ENCODE peak calls at places on chromosomes 3 and 15, in four cellular contexts. A is HepG2, N is SK-N-SH, T is HCT116. M is an unnamed sample.

GRCh38 chr3:38519000-38519399 is 22.9 kb downstream of the EXOG start:
- DNase-seq in A (no peak), N (no peak), T (no peak), M (no peak)

GRCh38 chr3:51269466-51269865 is 115.6 kb upstream of the MANF start:
- DNase-seq in A (no peak), N (no peak), T (no peak), M (peak)

GRCh38 chr3:119783255-119783654 is 1.4 kb downstream of the NR1I2 start:
- DNase-seq in A (no peak), N (no peak), T (no peak), M (no peak)

GRCh38 chr15:27222479-27222878 is 251.5 kb downstream of the GABRG3 start:
- DNase-seq in A (no peak), N (no peak), T (no peak), M (no peak)

GRCh38 chr15:64267331-64267973 is 88.5 kb downstream of the CSNK1G1 start:
- DNase-seq in A (no peak), N (no peak), T (no peak), M (no peak)

GRCh38 chr3:192851821-192852352 is 65.8 kb downstream of the MB21D2 start:
- DNase-seq in A (peak), N (peak), T (peak), M (peak)

GRCh38 chr3:13780432-13781173 is 99.3 kb downstream of the WNT7A start:
- DNase-seq in A (no peak), N (no peak), T (no peak), M (no peak)

GRCh38 chr3:132661120-132661519 is 991 bp downstream of the UBA5 start:
- DNase-seq in A (no peak), N (no peak), T (no peak), M (no peak)

GRCh38 chr3:153422314-153422713 is 260.3 kb downstream of the RAP2B start:
- DNase-seq in A (no peak), N (no peak), T (no peak), M (no peak)

GRCh38 chr15:74301583-74302374 is 65.7 kb downstream of the CCDC33 start:
- DNase-seq in A (no peak), N (no peak), T (no peak), M (no peak)

GRCh38 chr15:74303741-74304309 is 63.6 kb downstream of the CYP11A1 start:
- DNase-seq in A (no peak), N (no peak), T (no peak), M (no peak)

GRCh38 chr15:74297867-74298266 is 61.7 kb downstream of the CCDC33 start:
- DNase-seq in A (no peak), N (no peak), T (no peak), M (no peak)

GRCh38 chr15:74302821-74303359 is 64.6 kb downstream of the CYP11A1 start:
- DNase-seq in A (peak), N (peak), T (no peak), M (peak)

DNA sequence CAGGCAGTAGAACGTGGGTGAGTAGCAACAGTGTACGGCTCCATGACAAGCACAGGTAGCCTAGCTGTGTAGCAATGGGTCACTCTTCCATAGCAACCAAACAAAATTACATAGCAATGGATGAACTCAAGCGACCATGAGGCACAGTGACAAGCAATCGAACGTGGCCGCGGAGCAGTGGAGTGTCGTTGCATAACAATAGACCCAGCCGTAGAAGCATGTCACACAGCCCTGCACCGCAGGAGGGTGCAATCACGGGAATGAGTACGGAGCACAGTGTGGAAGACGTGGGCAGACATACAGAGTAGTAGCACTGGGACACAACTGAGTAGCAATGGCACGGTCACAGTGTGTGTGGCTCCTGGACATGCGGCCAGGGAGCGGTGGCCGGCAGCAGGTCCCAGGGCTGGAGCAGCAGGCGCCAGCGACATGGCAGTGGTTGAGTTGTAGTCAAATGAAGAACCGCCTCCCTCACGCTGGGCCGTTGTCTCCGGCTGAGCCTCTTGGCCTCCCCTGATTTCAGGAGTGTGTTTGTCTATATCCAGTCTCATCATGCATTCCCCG is 64.0 kb downstream of the CCDC33 start:
- DNase-seq in A (no peak), N (no peak), T (no peak), M (no peak)
- TF ChIP-seq JUND in A (no peak), N (no peak), T (no peak), M (no peak)

DNA sequence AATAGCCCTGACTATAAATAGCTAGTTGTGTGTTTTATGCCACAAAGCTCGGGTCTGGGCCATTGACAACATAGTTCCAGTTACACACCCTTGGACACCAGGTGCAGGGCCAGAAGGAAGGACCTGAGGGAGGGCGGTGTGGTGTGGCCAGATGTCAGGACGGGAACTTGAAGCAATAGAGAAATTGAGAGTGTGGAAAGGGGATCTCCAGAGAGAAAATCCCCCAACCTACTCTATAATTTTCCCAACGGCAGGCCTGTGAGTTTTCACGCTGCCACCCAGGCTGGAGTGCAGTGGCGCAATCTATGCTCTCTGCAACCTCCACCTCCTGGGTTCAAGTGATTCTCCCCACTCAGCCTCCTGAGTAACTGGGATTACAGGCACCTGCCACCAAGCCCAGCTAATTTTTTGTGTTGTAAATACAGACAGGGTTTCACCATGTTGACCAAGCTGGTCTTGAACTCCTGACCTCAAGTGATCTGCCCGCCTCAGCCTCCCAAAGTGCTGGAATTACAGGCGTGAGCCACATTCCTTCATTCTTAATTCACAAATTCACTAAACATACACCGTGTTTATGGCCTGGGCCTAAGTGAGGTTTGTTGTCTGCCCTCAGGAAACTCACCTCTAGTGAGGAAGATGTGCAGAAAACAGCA is 70.8 kb upstream of the KLF13 start:
- DNase-seq in A (no peak), N (no peak), T (no peak), M (no peak)
- TF ChIP-seq JUND in A (no peak), N (no peak), T (no peak), M (no peak)

GRCh38 chr15:40463886-40464545 is 6.8 kb upstream of the CHST14 start:
- DNase-seq in A (no peak), N (no peak), T (no peak), M (peak)
- TF ChIP-seq JUND in A (no peak), N (no peak), T (no peak), M (no peak)

GRCh38 chr3:63076357-63076756 is 201.1 kb upstream of the CADPS start:
- DNase-seq in A (peak), N (no peak), T (no peak), M (no peak)
- TF ChIP-seq JUND in A (no peak), N (no peak), T (no peak), M (no peak)

DNA sequence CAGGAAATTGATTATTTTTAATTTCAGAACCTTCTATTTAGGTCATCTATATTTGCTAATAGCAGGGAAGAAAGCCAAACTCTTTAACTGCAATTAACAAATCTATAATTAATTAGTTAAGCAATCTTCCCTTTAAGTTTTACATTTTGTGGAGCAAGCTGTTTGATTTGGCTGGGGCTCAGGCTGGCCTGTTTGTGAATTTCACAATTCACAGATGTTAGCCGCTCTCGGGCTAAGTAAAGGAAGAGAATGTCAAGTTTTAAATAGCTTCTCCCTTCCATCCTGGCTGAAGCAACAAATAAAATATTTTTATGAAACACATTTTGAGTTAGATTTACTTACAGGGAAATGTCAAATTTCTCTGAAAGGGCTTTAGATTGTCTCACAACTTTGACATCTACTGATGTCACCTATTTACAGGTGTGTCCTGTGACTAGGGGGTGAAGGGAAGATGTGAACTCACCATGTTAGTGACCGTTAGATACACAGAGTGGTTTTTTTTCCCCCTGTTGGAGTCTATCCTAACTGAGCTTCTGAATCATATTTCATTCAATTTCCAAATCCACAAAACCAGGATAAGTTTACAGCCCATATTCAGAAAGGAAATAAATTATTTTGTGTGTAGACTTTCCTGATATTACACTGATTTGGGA is 1.3 kb upstream of the TP63 start:
- DNase-seq in A (no peak), N (no peak), T (no peak), M (peak)
- TF ChIP-seq JUND in A (no peak), N (no peak), T (no peak), M (no peak)

GRCh38 chr15:90352109-90352893 is at the start of gene ZNF774:
- DNase-seq in A (peak), N (peak), T (peak), M (peak)
- TF ChIP-seq JUND in A (no peak), N (no peak), T (no peak), M (no peak)

GRCh38 chr3:149727676-149728075 is 24.6 kb downstream of the COMMD2 start:
- DNase-seq in A (no peak), N (no peak), T (no peak), M (no peak)
- TF ChIP-seq JUND in A (no peak), N (no peak), T (no peak), M (no peak)

DNA sequence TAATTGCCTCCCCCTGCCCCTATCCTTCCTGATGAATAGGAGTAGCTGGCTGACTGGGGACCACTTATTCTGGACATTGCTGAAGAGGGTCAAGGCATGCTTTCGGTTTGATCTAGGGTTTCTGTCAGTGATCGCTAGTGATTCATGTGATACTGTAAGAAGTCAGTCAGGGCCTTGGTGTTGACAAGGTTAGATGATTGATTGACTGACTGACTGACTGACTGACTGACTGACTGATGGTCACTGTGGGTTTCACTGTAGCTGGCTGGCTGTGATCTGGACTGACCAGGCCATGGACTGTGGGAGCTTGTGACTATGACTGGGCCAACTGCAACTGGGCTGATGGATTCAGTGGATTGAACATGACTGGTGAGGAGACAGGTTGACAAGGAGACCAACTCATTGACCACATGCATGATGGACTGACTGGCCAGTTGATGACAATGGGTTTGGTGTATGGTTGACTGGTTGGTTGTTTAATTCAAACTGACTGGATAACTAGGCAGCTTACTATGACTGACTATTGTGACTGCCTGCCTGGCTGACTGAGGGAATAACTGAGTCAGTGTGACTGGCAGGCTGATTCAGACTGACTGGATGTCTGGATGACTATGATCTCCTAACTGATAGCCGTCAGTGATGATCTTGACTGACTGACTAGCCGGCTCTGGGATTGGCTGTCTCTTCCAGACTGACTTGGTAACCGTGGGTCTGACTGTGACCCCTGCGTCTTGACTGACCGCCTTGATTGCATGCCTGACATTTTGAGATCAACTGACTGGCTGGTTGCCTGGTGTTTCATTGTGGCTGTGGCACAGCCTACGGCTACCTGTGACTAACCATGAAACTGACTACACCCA is 509.9 kb downstream of the SHQ1 start:
- DNase-seq in A (no peak), N (no peak), T (peak), M (no peak)
- TF ChIP-seq JUND in A (no peak), N (no peak), T (no peak), M (no peak)

GRCh38 chr3:115833074-115833473 is 209.8 kb downstream of the GAP43 start:
- DNase-seq in A (no peak), N (no peak), T (no peak), M (no peak)
- TF ChIP-seq JUND in A (no peak), N (no peak), T (no peak), M (no peak)